ENCODE peak calls at places on chromosomes 4 and X, in six cellular contexts. G is activated T-cell treated with anti-CD3 and anti-CD28 coated beads for 1 hour, P is left colon, E is GM23338, B is activated T-helper 1 cell treated with Interleukin-2 at 50 U/mL for 16 hours, J is fibroblast of mammary gland. D is an unnamed sample.

GRCh38 chrX:148601034-148601433 is 100.6 kb downstream of the AFF2 start:
- DNase-seq in G (no peak), P (no peak), E (no peak), B (no peak), J (peak), D (no peak)

GRCh38 chr4:62209757-62210156 is 1009.6 kb downstream of the ADGRL3 start:
- DNase-seq in G (no peak), P (no peak), E (peak), B (no peak), J (no peak), D (no peak)

GRCh38 chr4:150826302-150826701 is 188.8 kb downstream of the LRBA start:
- DNase-seq in G (no peak), P (no peak), E (no peak), B (no peak), J (no peak), D (no peak)

GRCh38 chrX:153411255-153411987 is at the start of gene ZFP92:
- DNase-seq in G (no peak), P (no peak), E (peak), B (peak), J (no peak), D (no peak)

GRCh38 chrX:49838374-49838773 is 9.3 kb downstream of the PAGE4 start:
- DNase-seq in G (no peak), P (no peak), E (peak), B (no peak), J (peak), D (no peak)

GRCh38 chrX:136619889-136620505 is 28.0 kb upstream of the CD40LG start:
- DNase-seq in G (no peak), P (no peak), E (no peak), B (no peak), J (no peak), D (no peak)

GRCh38 chr4:177321647-177322046 is 12.0 kb downstream of the NEIL3 start:
- DNase-seq in G (no peak), P (no peak), E (no peak), B (no peak), J (no peak), D (no peak)

GRCh38 chr4:169352332-169352731 is 81.6 kb upstream of the SH3RF1 start:
- DNase-seq in G (no peak), P (no peak), E (no peak), B (no peak), J (no peak), D (no peak)

D was measured in mucosa of gallbladder.